ENCODE peak calls at places on chromosomes 4 and X, in eight cellular contexts. J is fibroblast of villous mesenchyme, U is lung, V is IMR-90, L is hepatocyte, S is suprapubic skin, Z is dorsolateral prefrontal cortex, K is K562. T is an unnamed sample.

GRCh38 chr4:90958256-90958895 is 831.2 kb downstream of the CCSER1 start:
- DNase-seq in J (peak; percentile 44), U (no peak), V (peak; percentile 69), L (peak; percentile 48), S (no peak), Z (no peak), K (no peak), T (peak; percentile 95)

GRCh38 chrX:48890934-48891401 is 6.6 kb downstream of the TIMM17B start:
- DNase-seq in J (no peak), U (no peak), V (no peak), L (peak; percentile 49), S (peak; percentile 69), Z (no peak), K (no peak), T (no peak)

GRCh38 chr4:87026795-87027495 is 92.1 kb downstream of the AFF1 start:
- DNase-seq in J (no peak), U (no peak), V (no peak), L (no peak), S (no peak), Z (no peak), K (no peak), T (no peak)

GRCh38 chrX:68083510-68083909 is 349.8 kb downstream of the OPHN1 start:
- DNase-seq in J (no peak), U (no peak), V (peak; percentile 7), L (no peak), S (no peak), Z (no peak), K (no peak), T (peak; percentile 17)

GRCh38 chrX:9342581-9343051 is 122.2 kb upstream of the TBL1X start:
- DNase-seq in J (peak; percentile 87), U (peak; percentile 87), V (peak; percentile 80), L (peak; percentile 87), S (peak; percentile 89), Z (peak; percentile 63), K (peak; percentile 89), T (peak; percentile 83)

GRCh38 chr4:37675587-37676290 is 10.4 kb downstream of the RELL1 start:
- DNase-seq in J (no peak), U (no peak), V (no peak), L (no peak), S (no peak), Z (no peak), K (no peak), T (no peak)

GRCh38 chr4:184762100-184762499 is 28.2 kb upstream of the CENPU start:
- DNase-seq in J (no peak), U (no peak), V (no peak), L (no peak), S (no peak), Z (no peak), K (no peak), T (no peak)

GRCh38 chr4:52511825-52512224 is 147.3 kb downstream of the USP46 start:
- DNase-seq in J (no peak), U (no peak), V (no peak), L (no peak), S (no peak), Z (no peak), K (no peak), T (no peak)

GRCh38 chr4:3505231-3505630 is 27.0 kb downstream of the LRPAP1 start:
- DNase-seq in J (no peak), U (no peak), V (no peak), L (no peak), S (no peak), Z (no peak), K (no peak), T (no peak)

GRCh38 chr4:38860788-38861424 is 4.3 kb upstream of the TLR6 start:
- DNase-seq in J (peak; percentile 60), U (peak; percentile 48), V (peak; percentile 26), L (peak; percentile 69), S (no peak), Z (no peak), K (peak; percentile 76), T (no peak)

GRCh38 chrX:3271485-3272186 is 74.8 kb downstream of the MXRA5 start:
- DNase-seq in J (peak; percentile 50), U (no peak), V (peak; percentile 74), L (peak; percentile 17), S (no peak), Z (no peak), K (no peak), T (peak; percentile 88)

GRCh38 chr4:15232725-15233597 is 194.9 kb upstream of the C1QTNF7 start:
- DNase-seq in J (peak; percentile 55), U (no peak), V (peak; percentile 83), L (peak; percentile 25), S (no peak), Z (no peak), K (no peak), T (peak; percentile 94)

GRCh38 chr4:113336556-113336955 is 287.1 kb downstream of the ANK2 start:
- DNase-seq in J (no peak), U (no peak), V (no peak), L (no peak), S (no peak), Z (no peak), K (no peak), T (no peak)

GRCh38 chrX:45623266-45623665 is 422.6 kb upstream of the DIPK2B start:
- DNase-seq in J (peak; percentile 85), U (no peak), V (peak; percentile 91), L (peak; percentile 24), S (no peak), Z (no peak), K (no peak), T (peak; percentile 92)

GRCh38 chr4:109648266-109648996 is 54.8 kb downstream of the CASP6 start:
- DNase-seq in J (no peak), U (no peak), V (no peak), L (no peak), S (no peak), Z (no peak), K (no peak), T (peak; percentile 10)

GRCh38 chrX:125150231-125150630 is 169.4 kb upstream of the TEX13C start:
- DNase-seq in J (no peak), U (no peak), V (peak; percentile 0), L (no peak), S (no peak), Z (no peak), K (no peak), T (no peak)

GRCh38 chr4:53541577-53542206 is 49.6 kb downstream of the LNX1 start:
- DNase-seq in J (peak; percentile 91), U (no peak), V (peak; percentile 95), L (peak; percentile 17), S (no peak), Z (no peak), K (no peak), T (peak; percentile 93)

GRCh38 chr4:147325566-147325965 is 155.3 kb upstream of the EDNRA start:
- DNase-seq in J (peak; percentile 46), U (no peak), V (peak; percentile 53), L (no peak), S (no peak), Z (no peak), K (no peak), T (peak; percentile 32)

GRCh38 chr4:81257021-81257420 is 42.0 kb upstream of the PRKG2 start:
- DNase-seq in J (no peak), U (no peak), V (peak; percentile 67), L (no peak), S (no peak), Z (no peak), K (no peak), T (peak; percentile 67)

GRCh38 chrX:40300286-40300890 is 202.6 kb upstream of the BCOR start:
- DNase-seq in J (no peak), U (no peak), V (no peak), L (no peak), S (no peak), Z (no peak), K (no peak), T (no peak)

GRCh38 chr4:135325264-135325663 is 1123.7 kb upstream of the PABPC4L start:
- DNase-seq in J (no peak), U (no peak), V (no peak), L (no peak), S (no peak), Z (no peak), K (no peak), T (no peak)

DNA sequence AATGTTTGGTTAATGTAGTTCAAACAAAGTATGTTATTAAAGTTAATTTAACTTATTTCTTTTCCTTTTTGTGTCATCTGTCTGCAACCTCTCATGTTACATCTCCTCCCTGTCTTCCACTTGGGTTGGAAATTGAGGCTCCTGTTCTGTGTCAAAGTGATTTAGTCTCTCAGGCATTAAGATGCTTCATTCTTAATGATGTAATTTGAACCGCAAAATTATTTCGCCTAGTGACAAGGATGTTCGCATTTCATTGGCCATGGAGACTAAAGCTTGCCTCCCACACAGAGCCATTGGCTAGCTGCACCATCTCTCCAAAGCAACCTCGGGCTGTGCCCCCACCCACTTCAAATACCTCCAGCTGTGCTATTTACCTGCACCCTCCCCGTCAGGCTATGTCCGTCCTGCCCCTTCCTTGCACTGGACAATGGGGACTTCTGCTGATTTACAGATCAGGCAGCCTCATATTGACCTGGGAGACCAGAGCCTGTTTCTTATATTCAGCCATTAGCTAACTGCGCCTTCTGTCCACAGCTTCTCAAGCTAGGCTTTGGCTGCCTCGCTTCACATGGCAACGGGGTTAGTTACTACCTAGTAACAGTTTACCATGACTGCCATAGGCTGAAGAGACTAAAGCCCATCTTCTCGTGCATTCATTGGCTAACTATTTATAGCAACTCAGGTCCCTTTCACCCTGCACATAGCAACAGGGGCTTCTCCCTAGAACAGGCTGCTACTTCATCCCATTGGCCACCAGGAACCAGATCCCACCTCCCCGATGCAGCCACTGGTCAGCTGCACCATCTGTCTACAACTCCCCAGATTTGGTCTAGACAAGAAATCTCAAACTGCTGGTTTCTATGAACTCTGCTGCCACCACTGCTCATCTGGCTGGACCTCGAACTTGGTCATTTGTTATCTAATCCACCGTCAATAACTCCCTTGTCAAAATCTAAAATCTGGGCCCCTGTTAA is 8.6 kb upstream of the ZNF157 start:
- DNase-seq in J (peak; percentile 96), U (peak; percentile 76), V (peak; percentile 95), L (peak; percentile 89), S (peak; percentile 75), Z (peak; percentile 42), K (peak; percentile 23), T (peak; percentile 95)
- TF ChIP-seq CTCF in J (no peak), U (no peak), V (peak; percentile 31), L (peak; percentile 27), S (no peak), Z (peak; percentile 38), K (no peak), T (no peak)

GRCh38 chrX:21944136-21944615 is 3.7 kb downstream of the SMS start:
- DNase-seq in J (no peak), U (no peak), V (no peak), L (no peak), S (no peak), Z (no peak), K (no peak), T (no peak)
- H3K4me3 ChIP-seq in J (no peak overlapping the region), U (no peak overlapping the region), V (no peak overlapping the region), L (no peak overlapping the region), S (no peak overlapping the region), Z (no peak overlapping the region), K (no peak overlapping the region), T (no peak overlapping the region)

DNA sequence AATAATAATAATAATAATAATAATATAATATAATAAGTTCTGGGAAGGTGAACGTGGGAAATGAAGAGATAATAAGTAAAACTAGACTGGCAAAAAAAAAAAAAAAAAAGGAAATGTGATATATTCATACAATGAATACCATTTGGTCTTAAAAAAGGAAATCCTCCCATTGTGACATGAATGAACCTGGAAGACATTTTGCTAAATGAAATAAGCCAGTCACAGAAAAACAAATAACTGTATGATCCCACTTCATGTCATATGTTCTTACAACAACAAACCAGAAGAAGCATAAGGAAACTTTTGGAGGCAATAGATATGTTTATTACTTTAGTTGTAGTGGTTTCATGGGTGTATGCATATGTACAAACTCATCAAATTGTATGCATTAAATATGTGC is 63.1 kb downstream of the ATP11C start:
- DNase-seq in J (no peak), U (no peak), V (no peak), L (no peak), S (no peak), Z (no peak), K (no peak), T (no peak)
- TF ChIP-seq CTCF in J (no peak), U (no peak), V (no peak), L (no peak), S (no peak), Z (no peak), K (no peak), T (no peak)

GRCh38 chrX:65635371-65635770 is 32.1 kb upstream of the MSN start:
- DNase-seq in J (no peak), U (no peak), V (no peak), L (no peak), S (no peak), Z (no peak), K (no peak), T (no peak)
- H3K4me3 ChIP-seq in J (no peak overlapping the region), U (no peak overlapping the region), V (no peak overlapping the region), L (no peak overlapping the region), S (no peak overlapping the region), Z (no peak overlapping the region), K (no peak overlapping the region), T (no peak overlapping the region)

T was measured in astrocyte of the spinal cord.